ENCODE peak calls at places on chromosomes 16 and 17, in four cellular contexts. X is sigmoid colon, U is A549, Q is transverse colon. R is an unnamed sample.

GRCh38 chr16:28326881-28327610 is 34.7 kb downstream of the SBK1 start:
- DNase-seq in Q (peak; percentile 75), X (peak; percentile 63), U (peak; percentile 91), R (peak; percentile 47)

GRCh38 chr17:4474093-4474492 is 24.6 kb upstream of the SPNS2 start:
- DNase-seq in Q (no peak), U (no peak), X (no peak), R (no peak)

GRCh38 chr16:30997000-30997886 is 12.2 kb downstream of the HSD3B7 start:
- DNase-seq in Q (peak; percentile 87), U (peak; percentile 93), X (peak; percentile 95), R (peak; percentile 88)

GRCh38 chr17:6092182-6092922 is 22.2 kb downstream of the WSCD1 start:
- DNase-seq in X (peak; percentile 46), Q (no peak), U (no peak), R (no peak)

GRCh38 chr16:49492090-49492801 is 118.6 kb downstream of the C16orf78 start:
- DNase-seq in Q (peak; percentile 35), X (peak; percentile 73), U (peak; percentile 68), R (peak; percentile 87)

GRCh38 chr16:14531613-14532012 is 98.4 kb downstream of the PARN start:
- DNase-seq in Q (no peak), X (no peak), U (no peak), R (no peak)

GRCh38 chr17:14204546-14204945 is 32.1 kb downstream of the CDRT15 start:
- DNase-seq in U (no peak), Q (no peak), X (no peak), R (no peak)

GRCh38 chr16:82701302-82702022 is 74.7 kb downstream of the CDH13 start:
- DNase-seq in Q (no peak), U (no peak), X (no peak), R (no peak)

GRCh38 chr16:57092786-57093301 is 461 bp downstream of the CPNE2 start:
- DNase-seq in Q (peak; percentile 54), X (no peak), U (peak; percentile 62), R (peak; percentile 94)

GRCh38 chr16:67155305-67156145 is 4.2 kb downstream of the TRADD start:
- DNase-seq in X (peak; percentile 85), Q (peak; percentile 80), U (peak; percentile 79), R (peak; percentile 79)

GRCh38 chr16:28537076-28537475 is 1.7 kb downstream of the NUPR1 start:
- DNase-seq in X (no peak), U (no peak), Q (no peak), R (no peak)

GRCh38 chr17:78468366-78468765 is 89.9 kb downstream of the PGS1 start:
- DNase-seq in X (no peak), Q (no peak), U (no peak), R (no peak)

GRCh38 chr17:43714338-43715149 is 44.0 kb downstream of the SOST start:
- DNase-seq in X (no peak), Q (no peak), U (no peak), R (no peak)

GRCh38 chr16:83113811-83114210 is 487.0 kb downstream of the CDH13 start:
- DNase-seq in Q (no peak), X (no peak), U (no peak), R (no peak)

GRCh38 chr16:20741555-20742285 is at the start of gene THUMPD1:
- DNase-seq in U (peak; percentile 96), X (peak; percentile 98), Q (peak; percentile 98), R (peak; percentile 99)
- TF ChIP-seq EP300 in U (no peak), X (no peak), Q (no peak), R (no peak)

GRCh38 chr16:856101-856500 is 55.6 kb upstream of the GNG13 start:
- DNase-seq in X (no peak), U (no peak), Q (no peak), R (no peak)
- H3K9me3 ChIP-seq in X (no peaks in the 10 kb centered on the region), U (peaks cover 25% of the 10 kb centered on the region), Q (no peaks in the 10 kb centered on the region), R (no peaks in the 10 kb centered on the region)

GRCh38 chr17:81396278-81396721 is 1.0 kb downstream of the BAHCC1 start:
- DNase-seq in U (no peak), Q (no peak), X (no peak), R (no peak)

GRCh38 chr17:81395600-81396277 is 482 bp downstream of the BAHCC1 start:
- DNase-seq in X (no peak), U (no peak), Q (no peak), R (no peak)

GRCh38 chr17:81393684-81394376 is 1.4 kb upstream of the BAHCC1 start:
- DNase-seq in U (peak; percentile 100), Q (peak; percentile 100), X (peak; percentile 100), R (peak; percentile 98)

GRCh38 chr17:81394377-81394747 is 895 bp upstream of the BAHCC1 start:
- DNase-seq in U (no peak), Q (no peak), X (no peak), R (no peak)

DNA sequence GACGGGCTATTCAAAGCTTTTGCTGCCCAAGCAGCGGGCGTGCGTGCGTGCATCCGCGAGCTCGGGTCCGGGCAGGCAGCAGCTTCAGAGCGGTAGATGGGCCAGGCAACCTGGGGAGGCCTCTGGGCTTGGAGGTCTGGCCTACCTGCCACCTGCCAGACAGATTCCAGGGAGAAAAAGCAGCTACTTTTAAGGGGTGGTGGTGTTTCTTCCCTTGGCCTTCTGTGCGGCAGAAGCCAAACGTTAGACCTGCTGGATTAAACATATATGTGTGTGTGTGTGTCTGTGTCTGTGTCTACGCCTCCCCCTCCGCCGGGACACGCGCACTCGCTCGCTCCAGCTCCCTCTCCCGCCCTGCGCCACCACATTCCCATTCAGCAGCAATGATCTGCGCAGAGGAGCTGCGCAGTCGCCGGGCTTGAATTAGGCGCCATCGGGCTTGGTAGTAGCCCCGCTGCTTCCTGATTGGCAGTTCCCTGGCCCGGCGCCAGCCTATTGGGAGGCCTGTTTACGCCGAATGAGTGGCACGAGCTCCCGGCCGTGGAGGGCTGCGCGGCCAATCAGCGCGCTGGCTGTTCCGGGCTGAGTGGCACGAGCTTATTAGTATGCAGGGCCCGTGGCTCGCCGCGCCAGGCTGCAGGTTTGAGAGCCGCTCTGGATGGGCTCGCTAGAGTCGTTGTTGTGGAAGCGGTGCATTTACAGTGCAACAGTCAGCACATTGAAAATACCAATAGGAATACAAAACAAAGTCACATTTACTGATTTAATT is at the start of gene BAHCC1:
- DNase-seq in Q (peak; percentile 100), X (peak; percentile 100), U (peak; percentile 99), R (peak; percentile 99)
- TF ChIP-seq POLR2A in Q (peak; percentile 98), X (peak; percentile 97), U (peak; percentile 79), R (peak; percentile 98)

DNA sequence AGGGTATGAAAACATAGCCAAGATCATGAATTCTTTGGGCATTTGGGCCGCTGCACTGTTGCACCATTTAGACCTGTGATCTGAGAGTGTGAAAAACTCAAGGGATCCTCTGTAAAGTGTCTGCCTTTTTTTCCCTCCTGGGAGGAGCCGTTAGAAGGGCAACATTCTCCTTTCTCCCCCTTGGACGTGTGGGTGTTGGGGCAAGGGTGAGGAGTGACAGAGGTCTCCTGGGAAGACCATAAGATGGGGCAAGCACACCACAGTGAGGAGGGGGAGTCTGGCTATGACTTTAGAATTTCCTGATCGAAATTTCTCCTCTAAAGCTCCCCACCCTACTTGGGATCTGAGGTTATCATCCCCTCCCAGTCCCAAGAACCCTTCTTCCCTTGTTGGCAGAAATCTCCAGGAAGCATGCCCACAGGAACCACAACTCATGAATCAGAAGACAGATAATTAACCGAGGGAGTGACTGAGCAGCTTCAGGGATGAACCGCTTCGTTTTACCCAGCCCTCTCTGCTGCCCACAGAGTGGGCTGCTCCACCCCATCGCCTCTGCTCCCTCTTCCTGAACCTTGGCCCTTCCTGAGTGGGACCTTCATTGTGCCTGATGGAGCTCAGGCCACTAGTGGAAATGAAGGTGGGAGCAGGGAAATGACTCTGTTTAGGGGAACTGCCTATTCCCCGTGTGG is 4.2 kb downstream of the ITGB3 start:
- DNase-seq in U (no peak), X (no peak), Q (no peak), R (no peak)
- TF ChIP-seq EP300 in U (no peak), X (no peak), Q (no peak), R (no peak)

DNA sequence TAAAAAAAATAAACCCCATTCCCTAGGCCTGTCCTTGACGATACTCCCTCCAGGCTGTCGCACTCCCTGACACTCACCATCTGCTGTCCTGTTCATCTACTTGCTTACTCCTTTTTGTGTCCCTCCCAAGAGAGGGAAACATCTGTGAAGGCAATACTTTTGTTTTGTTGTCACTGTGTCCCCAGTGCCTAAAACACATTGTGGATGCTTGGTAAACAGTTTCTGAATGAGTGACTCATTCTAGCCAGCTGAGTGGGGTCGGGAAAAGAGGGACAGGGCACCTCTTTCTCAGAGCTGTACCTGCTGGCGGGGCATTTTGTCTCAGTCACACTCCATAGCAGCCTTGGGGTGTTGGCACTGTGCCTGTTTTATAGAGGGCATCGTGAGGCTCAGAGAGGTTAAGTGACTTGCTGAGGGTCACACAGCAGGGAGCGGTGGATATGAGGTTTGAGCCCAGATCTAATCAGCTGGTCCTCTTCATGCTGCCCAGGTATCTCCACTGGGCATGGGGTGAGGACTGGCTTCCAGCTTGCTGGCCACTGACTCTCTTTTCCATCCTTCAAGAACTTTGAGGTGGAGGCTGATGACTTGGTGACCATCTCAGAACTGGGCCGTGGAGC is 15.6 kb downstream of the MAP2K3 start:
- DNase-seq in X (no peak), U (no peak), Q (no peak), R (no peak)
- H3K9me3 ChIP-seq in X (no peaks in the 10 kb centered on the region), U (no peaks in the 10 kb centered on the region), Q (no peaks in the 10 kb centered on the region), R (no peaks in the 10 kb centered on the region)

GRCh38 chr17:45161288-45162021 is at the start of gene HEXIM2:
- DNase-seq in U (peak; percentile 98), Q (peak; percentile 99), X (peak; percentile 99), R (peak; percentile 98)
- TF ChIP-seq POLR2A in U (peak; percentile 66), Q (peak; percentile 91), X (peak; percentile 97), R (peak; percentile 98)

GRCh38 chr16:58363746-58364393 is 28.4 kb upstream of the GINS3 start:
- DNase-seq in X (no peak), Q (no peak), U (no peak), R (no peak)

GRCh38 chr16:58367252-58367651 is 25.0 kb upstream of the GINS3 start:
- DNase-seq in Q (no peak), X (no peak), U (no peak), R (no peak)

GRCh38 chr16:58365623-58366022 is 26.6 kb upstream of the GINS3 start:
- DNase-seq in Q (no peak), U (no peak), X (no peak), R (no peak)

GRCh38 chr16:58371841-58372240 is 20.4 kb upstream of the GINS3 start:
- DNase-seq in X (no peak), Q (no peak), U (no peak), R (no peak)

DNA sequence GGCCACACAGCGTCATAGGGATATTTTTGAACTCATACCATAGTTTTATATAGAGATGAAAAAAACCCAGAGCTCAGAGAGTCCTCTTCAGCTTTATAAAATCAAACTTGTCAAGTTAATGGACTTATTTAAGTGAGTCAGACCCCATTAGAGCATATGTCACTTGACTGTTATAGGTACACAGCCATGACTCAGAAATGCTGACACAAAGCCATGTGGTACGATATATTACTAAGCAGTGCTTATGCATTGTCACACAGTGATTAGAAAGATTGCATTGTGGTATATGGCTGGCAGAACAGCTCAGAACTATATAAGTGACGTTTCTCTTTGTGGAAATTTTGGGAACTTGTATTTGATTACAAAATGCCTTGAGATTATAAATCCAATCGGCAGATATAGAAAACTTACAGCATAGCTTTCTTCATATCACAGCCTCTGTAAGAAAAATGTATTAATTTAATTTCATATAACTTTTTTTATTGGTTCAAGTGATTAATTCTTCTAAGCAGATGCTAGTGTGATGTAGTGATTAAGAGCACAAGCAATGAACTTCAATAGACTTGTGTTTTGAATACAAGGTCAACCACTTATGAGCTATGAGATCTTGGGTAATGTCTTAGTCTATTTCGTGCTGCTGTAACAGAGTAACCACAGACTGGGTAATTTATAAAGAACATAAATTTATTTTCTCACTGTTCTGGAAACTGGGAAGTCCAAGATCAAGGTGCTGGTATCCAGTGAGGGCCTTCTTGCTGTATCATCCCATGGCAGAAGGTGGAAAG is 25.8 kb upstream of the GINS3 start:
- DNase-seq in U (peak; percentile 21), Q (no peak), X (no peak), R (no peak)
- TF ChIP-seq EP300 in U (no peak), Q (no peak), X (no peak), R (no peak)